ENCODE peak calls at places on chromosomes 12 and 14, in four cellular contexts. Y is CD4-positive, CD25-positive, alpha-beta regulatory T cell; V is left ventricle myocardium inferior; A is mesendoderm. J is an unnamed sample.

GRCh38 chr14:92425101-92425500 is 88.5 kb upstream of the RIN3 start:
- DNase-seq in V (no peak), Y (no peak), A (peak; percentile 36), J (no peak)

GRCh38 chr12:94622475-94622874 is 27.9 kb downstream of the TMCC3 start:
- DNase-seq in V (no peak), A (no peak), Y (no peak), J (no peak)

GRCh38 chr12:69272511-69272910 is 33.1 kb downstream of the CPSF6 start:
- DNase-seq in Y (no peak), A (no peak), V (no peak), J (no peak)

GRCh38 chr12:52089491-52089890 is 10.0 kb downstream of the SMIM41 start:
- DNase-seq in Y (no peak), V (no peak), A (no peak), J (no peak)

GRCh38 chr14:102819176-102819628 is 42.0 kb downstream of the TRAF3 start:
- DNase-seq in A (no peak), Y (peak; percentile 89), V (no peak), J (no peak)

GRCh38 chr12:122860052-122860853 is 25.0 kb downstream of the HIP1R start:
- DNase-seq in Y (peak; percentile 80), V (peak; percentile 85), A (peak; percentile 74), J (peak; percentile 85)

GRCh38 chr12:28870839-28871440 is 278.1 kb upstream of the FAR2 start:
- DNase-seq in V (no peak), A (no peak), Y (no peak), J (no peak)

GRCh38 chr12:104166465-104166864 is 28.5 kb upstream of the NFYB start:
- DNase-seq in A (no peak), V (peak; percentile 40), Y (no peak), J (no peak)

GRCh38 chr12:109455706-109456105 is 21.4 kb downstream of the KCTD10 start:
- DNase-seq in Y (no peak), A (no peak), V (no peak), J (no peak)

DNA sequence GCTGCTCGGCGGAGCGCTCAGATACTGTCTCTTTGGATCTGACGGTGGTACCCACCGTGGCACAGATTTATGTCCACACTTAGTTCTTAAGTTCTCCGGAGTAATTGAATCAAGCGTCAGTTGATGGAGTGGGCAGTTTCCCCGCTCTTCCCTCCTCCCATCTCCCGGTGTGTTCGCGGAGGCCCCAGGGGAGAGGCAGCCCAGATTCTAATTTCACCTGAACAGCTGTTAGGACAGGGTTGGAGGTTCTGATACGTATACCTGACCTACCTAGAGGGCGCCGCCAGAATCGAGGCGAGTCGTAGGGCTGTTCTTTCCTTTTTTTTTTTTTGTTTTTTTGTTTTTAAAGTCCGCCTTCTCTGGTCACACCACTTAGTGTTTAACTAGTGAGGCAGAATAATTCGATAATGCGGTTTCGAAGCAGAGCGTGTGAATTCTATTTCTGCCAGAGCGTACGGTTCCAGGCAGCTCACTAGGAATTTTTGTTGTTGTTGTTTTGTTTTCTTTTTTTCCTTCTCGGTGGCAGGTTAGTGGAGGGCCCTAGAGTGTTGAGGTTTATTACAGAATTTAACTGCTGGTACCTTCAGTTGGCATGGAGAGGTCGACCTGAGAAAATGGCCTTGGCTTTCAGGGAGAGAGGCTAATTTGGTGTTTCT is 22.3 kb upstream of the GNS start:
- DNase-seq in V (no peak), Y (no peak), A (peak; percentile 32), J (no peak)
- H3K4me3 ChIP-seq in V (peak overlapping the region; percentile 79), Y (peak overlapping the region; percentile 27), A (no peak overlapping the region), J (peak overlapping the region; percentile 82)

GRCh38 chr12:106126441-106127288 is 12.1 kb downstream of the NUAK1 start:
- DNase-seq in V (no peak), A (no peak), Y (no peak), J (no peak)
- H3K27ac ChIP-seq in V (peak overlapping the region; percentile 98), A (no peak overlapping the region), Y (no peak overlapping the region), J (no peak overlapping the region)

DNA sequence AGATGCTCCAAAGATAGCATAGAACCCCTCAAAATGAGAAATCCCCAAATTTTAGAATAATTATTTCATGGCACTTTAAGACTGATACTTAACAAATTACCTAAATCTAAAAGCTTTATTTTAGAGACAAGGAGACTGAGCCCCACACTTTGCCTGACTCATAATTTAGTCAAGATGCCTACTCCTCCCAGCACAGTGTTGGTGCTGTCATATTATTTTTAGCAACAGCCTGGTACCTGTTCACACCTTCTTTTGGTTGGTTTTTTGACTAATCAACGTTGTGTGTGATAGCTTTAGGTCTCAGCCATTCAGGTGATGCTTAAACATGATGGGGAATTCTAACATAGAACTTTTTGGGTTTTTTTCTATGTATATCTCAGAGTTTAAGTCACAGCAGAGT is 120.2 kb downstream of the SEC23A start:
- DNase-seq in A (no peak), Y (no peak), V (no peak), J (no peak)
- H3K4me3 ChIP-seq in A (no peak overlapping the region), Y (no peak overlapping the region), V (no peak overlapping the region), J (no peak overlapping the region)

GRCh38 chr12:1796515-1797010 is 23.8 kb upstream of the LRTM2 start:
- DNase-seq in V (no peak), Y (peak; percentile 69), A (peak; percentile 50), J (no peak)
- H3K27ac ChIP-seq in V (peak overlapping the region; percentile 89), Y (peak overlapping the region; percentile 80), A (no peak overlapping the region), J (peak overlapping the region; percentile 56)

DNA sequence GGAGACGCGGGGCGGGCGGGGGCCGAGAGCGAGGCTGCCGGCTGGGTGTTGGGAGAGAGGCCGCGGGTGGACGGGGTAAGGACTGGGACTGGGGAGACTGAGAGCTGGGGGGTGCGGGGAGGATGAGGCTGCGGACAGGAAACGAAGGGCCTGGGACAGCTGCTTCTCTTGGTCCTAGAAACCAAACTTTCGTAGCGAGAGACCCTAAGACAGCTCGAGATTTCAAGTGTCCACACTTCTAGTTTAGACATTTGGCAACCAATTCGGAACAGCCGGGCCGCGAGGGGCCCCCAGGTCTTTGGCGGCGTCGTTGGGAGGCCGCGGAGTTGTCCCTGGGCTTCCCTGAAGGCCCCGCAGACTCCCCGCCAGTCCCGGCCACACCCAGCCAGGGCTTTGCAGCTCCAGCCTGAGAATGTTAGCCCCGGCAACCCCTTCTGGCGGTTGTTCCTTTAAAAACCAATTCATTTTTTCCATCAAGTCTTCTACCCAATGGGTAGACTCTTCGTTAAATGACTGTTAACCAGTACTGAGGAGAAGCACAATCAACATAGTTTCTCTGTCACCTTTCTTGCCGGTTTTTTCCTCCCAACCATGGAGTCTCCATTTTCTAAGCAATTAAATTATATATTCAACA is 11.5 kb downstream of the NKX2-1 start:
- DNase-seq in V (no peak), Y (no peak), A (peak; percentile 29), J (no peak)
- H3K4me3 ChIP-seq in V (no peak overlapping the region), Y (no peak overlapping the region), A (no peak overlapping the region), J (no peak overlapping the region)

GRCh38 chr14:75456069-75457023 is 28.5 kb downstream of the JDP2 start:
- DNase-seq in A (no peak), V (no peak), Y (no peak), J (no peak)

GRCh38 chr14:75457024-75457390 is 29.2 kb downstream of the JDP2 start:
- DNase-seq in Y (no peak), A (peak; percentile 17), V (no peak), J (no peak)

GRCh38 chr14:75459099-75459741 is 31.4 kb downstream of the JDP2 start:
- DNase-seq in A (peak; percentile 56), V (peak; percentile 62), Y (peak; percentile 12), J (peak; percentile 91)

GRCh38 chr14:75458305-75458704 is 30.5 kb downstream of the JDP2 start:
- DNase-seq in Y (no peak), A (no peak), V (no peak), J (no peak)

DNA sequence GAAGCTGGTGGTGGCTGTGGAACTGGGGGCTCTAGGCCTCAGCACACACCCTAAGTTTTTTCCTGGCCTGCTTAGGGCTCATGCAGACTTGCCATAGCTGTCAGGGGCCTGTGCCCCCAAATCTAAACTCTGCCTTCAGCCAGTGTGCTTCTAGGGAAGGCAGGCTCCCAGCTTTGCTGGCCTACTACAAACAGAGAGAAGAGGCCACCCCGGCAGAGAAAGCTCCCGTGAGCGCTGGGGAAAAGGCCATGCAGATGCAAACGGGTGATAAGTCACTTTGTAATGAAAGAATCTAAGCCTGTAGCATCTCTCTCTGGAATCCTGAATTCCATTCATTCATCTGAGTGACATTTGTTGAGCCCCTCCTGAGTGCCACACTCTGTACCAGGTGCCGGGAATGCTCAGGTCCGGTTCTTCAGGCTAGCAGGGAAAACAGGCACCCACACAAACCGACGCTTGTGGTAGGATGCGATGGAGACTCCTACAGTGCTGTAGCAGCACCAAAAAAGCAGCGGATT is 29.9 kb downstream of the JDP2 start:
- DNase-seq in V (no peak), Y (no peak), A (no peak), J (no peak)
- H3K27ac ChIP-seq in V (peak overlapping the region; percentile 85), Y (no peak overlapping the region), A (no peak overlapping the region), J (peak overlapping the region; percentile 39)

GRCh38 chr12:72274926-72275325 is 2.8 kb downstream of the TRHDE start:
- DNase-seq in Y (no peak), A (no peak), V (no peak), J (no peak)
- H3K4me3 ChIP-seq in Y (no peak overlapping the region), A (no peak overlapping the region), V (no peak overlapping the region), J (no peak overlapping the region)

DNA sequence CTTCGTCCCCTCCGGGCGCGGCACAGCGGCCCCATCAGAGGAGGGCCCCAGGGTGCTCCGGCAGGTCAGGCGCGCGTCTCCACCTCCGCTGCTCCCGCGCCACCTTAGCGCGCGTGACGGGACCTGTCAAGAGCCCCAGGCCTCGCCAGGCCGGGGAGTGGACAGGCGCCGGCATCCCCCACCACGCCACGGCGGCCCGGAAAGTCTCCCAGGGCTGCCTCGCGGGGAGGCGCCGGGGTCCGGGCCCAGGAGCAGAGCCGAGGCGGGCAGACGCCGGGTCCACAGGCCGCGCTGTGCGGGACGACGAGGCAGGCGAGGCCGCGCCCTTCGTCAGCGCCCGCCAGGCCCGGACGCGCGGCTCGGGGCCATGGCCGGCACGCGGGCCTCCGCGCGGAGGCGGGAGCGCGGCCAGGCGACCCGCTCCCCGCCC is 549 bp downstream of the DICER1 start:
- DNase-seq in A (no peak), V (peak; percentile 43), Y (peak; percentile 53), J (peak; percentile 36)
- H3K27ac ChIP-seq in A (peak overlapping the region; percentile 84), V (peak overlapping the region; percentile 97), Y (peak overlapping the region; percentile 62), J (peak overlapping the region; percentile 97)

GRCh38 chr14:87261621-87262020 is 731.4 kb downstream of the GALC start:
- DNase-seq in Y (no peak), A (no peak), V (no peak), J (no peak)

GRCh38 chr14:87255046-87255445 is 737.9 kb downstream of the GALC start:
- DNase-seq in V (no peak), Y (no peak), A (no peak), J (no peak)

GRCh38 chr14:87264386-87264785 is 728.6 kb downstream of the GALC start:
- DNase-seq in Y (no peak), V (no peak), A (no peak), J (no peak)

GRCh38 chr14:87264796-87265195 is 728.2 kb downstream of the GALC start:
- DNase-seq in Y (no peak), V (no peak), A (no peak), J (no peak)

GRCh38 chr14:87260460-87260859 is 732.5 kb downstream of the GALC start:
- DNase-seq in Y (no peak), V (no peak), A (no peak), J (no peak)
- H3K4me3 ChIP-seq in Y (no peak overlapping the region), V (no peak overlapping the region), A (no peak overlapping the region), J (no peak overlapping the region)

GRCh38 chr12:5650804-5651461 is 219.0 kb downstream of the NTF3 start:
- DNase-seq in V (no peak), A (no peak), Y (no peak), J (no peak)
- H3K27ac ChIP-seq in V (no peak overlapping the region), A (no peak overlapping the region), Y (no peak overlapping the region), J (no peak overlapping the region)

J was measured in pancreas.